ENCODE peak calls at places on chromosomes 2 and 18, in nine cellular contexts. J is ovary; T is left ventricle myocardium inferior; A is GM06990; V is small intestine; G is dorsolateral prefrontal cortex; R is naive thymus-derived CD4-positive, alpha-beta T cell; O is tibial nerve; I is adrenal gland. W is an unnamed sample.
A peak's percentile ranks its signal among the peaks of the same experiment; 100 is the strongest.

GRCh38 chr2:176291768-176292393 is 22.6 kb downstream of the MTX2 start:
- DNase-seq in G (no peak), J (no peak), R (peak; percentile 17), O (no peak), V (no peak), A (peak; percentile 35), I (peak; percentile 51), T (no peak), W (no peak)

GRCh38 chr2:150689600-150689999 is 202.1 kb upstream of the RND3 start:
- DNase-seq in V (no peak), G (no peak), O (no peak), R (no peak), J (no peak), I (no peak), A (no peak), T (no peak), W (no peak)

GRCh38 chr2:76391663-76392062 is 680.9 kb upstream of the GCFC2 start:
- DNase-seq in A (no peak), I (no peak), R (no peak), J (no peak), V (peak; percentile 72), T (no peak), G (no peak), O (no peak), W (no peak)

GRCh38 chr2:54945401-54946219 is 104.6 kb downstream of the RTN4 start:
- DNase-seq in A (peak; percentile 32), V (no peak), T (peak; percentile 41), J (peak; percentile 48), R (no peak), I (peak; percentile 64), O (peak; percentile 47), G (peak; percentile 63), W (no peak)

GRCh38 chr2:214412679-214413078 is 1.8 kb downstream of the VWC2L start:
- DNase-seq in J (no peak), R (no peak), V (no peak), I (no peak), A (no peak), T (no peak), G (no peak), O (no peak), W (no peak)

GRCh38 chr2:213991454-213992108 is 419.3 kb upstream of the VWC2L start:
- DNase-seq in R (no peak), G (no peak), T (no peak), J (no peak), A (no peak), V (no peak), O (no peak), I (no peak), W (no peak)

GRCh38 chr2:107777962-107778361 is 48.7 kb upstream of the RGPD4 start:
- DNase-seq in T (no peak), I (no peak), J (no peak), V (no peak), G (no peak), O (no peak), A (no peak), R (no peak), W (no peak)

GRCh38 chr2:160407393-160408204 is 86.0 kb downstream of the RBMS1 start:
- DNase-seq in R (peak; percentile 67), V (peak; percentile 43), I (peak; percentile 50), G (no peak), J (peak; percentile 76), O (no peak), T (peak; percentile 66), A (peak; percentile 42), W (no peak)

GRCh38 chr2:105369777-105370690 is 28.8 kb downstream of the FHL2 start:
- DNase-seq in I (peak; percentile 83), O (peak; percentile 82), J (peak; percentile 84), G (peak; percentile 91), R (peak; percentile 85), T (peak; percentile 81), V (peak; percentile 91), A (peak; percentile 56), W (peak; percentile 63)

DNA sequence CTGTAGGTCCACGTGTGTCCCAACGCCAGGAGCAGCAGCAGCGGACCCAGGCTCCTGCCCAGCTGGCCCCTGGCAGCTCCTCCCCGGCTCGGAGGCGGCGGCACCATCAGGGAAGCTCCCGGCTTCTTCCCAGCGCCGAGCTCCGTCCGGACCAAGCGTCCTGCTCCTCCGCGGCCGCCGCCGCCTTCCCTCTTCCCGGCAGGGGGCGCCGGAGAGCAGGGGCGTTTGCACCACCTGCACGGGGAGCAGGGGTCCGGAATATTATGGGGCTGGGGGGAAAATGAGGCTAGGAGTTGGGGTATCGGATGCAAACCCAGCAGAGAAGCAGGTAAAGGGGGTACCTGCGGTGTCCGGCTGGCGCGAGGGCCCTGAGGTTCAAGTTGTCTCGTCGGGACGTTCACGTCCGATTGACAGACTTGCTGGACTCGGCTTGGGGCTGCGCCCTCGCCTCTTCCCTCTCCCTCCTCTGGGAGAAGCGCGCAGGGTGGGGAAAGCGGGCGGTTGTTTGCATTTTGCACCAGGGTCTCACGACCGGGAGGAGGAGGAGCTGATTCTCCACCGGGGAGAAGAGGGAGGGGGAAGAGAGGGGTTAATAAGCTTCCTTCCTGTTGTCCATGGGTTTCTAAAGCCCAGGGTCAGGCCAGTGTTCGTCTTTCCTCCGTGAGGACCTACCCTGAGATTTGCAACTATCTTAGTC is at the start of gene CCBE1:
- DNase-seq in T (peak; percentile 60), V (peak; percentile 60), I (peak; percentile 69), O (peak; percentile 28), G (no peak), A (peak; percentile 53), J (peak; percentile 89), R (no peak), W (no peak)
- H3K4me3 ChIP-seq in T (peak within 1 kb of the TSS; percentile 73), V (no peak within 1 kb of the TSS), I (peak within 1 kb of the TSS; percentile 13), O (peak within 1 kb of the TSS; percentile 46), G (peak within 1 kb of the TSS; percentile 42), A (peak within 1 kb of the TSS; percentile 39), J (peak within 1 kb of the TSS; percentile 51), R (no peak within 1 kb of the TSS), W (peak within 1 kb of the TSS; percentile 95)

GRCh38 chr18:3216987-3217386 is 2.8 kb downstream of the MYOM1 start:
- DNase-seq in A (no peak), O (no peak), T (no peak), J (no peak), G (no peak), I (no peak), V (peak; percentile 47), R (no peak), W (no peak)

GRCh38 chr18:3218817-3219216 is 951 bp downstream of the MYOM1 start:
- DNase-seq in V (no peak), G (no peak), T (no peak), I (no peak), J (no peak), A (no peak), R (no peak), O (no peak), W (no peak)

GRCh38 chr18:3221496-3221895 is 1.7 kb upstream of the MYOM1 start:
- DNase-seq in I (no peak), T (no peak), A (no peak), O (no peak), R (no peak), G (no peak), J (no peak), V (no peak), W (no peak)

GRCh38 chr18:3217930-3218647 is 1.7 kb downstream of the MYOM1 start:
- DNase-seq in A (no peak), V (peak; percentile 97), J (no peak), O (no peak), R (no peak), G (no peak), T (no peak), I (no peak), W (no peak)

DNA sequence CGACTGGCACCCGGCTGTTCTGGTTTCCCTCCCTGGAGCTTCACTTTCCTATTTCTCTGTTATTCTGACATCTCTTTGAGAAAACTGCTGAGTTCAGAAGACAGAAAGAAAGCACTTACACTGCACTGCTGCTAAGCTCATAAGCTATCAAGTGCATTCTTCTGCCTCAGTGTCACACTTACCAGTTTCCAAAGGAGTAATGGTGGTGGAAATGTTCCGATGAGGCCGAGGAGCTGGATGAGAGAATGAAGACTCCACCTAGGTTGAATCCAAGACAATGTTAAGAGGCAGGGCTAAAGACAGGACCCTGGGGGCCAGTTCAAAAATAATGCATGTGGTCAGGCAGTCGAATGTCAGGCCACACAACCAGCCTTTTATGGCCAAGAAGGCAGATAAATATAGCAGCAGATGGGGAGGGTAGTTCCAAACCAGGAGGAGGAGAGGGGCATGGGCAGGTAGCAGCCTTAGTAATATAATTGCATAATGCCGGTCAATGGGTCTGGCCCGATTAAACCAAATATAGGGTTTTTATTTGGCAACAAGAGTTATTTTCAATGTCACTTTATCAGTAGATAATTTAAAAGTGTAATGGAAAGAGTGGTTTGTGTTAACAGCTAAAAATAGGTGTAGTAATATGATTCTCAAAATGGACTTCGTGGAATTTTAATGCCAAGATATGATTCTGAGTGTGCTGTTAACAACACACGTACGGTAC is at the start of gene MYOM1:
- DNase-seq in A (no peak), I (no peak), G (no peak), R (no peak), J (no peak), T (no peak), V (no peak), O (no peak), W (no peak)
- H3K4me3 ChIP-seq in A (no peak within 1 kb of the TSS), I (no peak within 1 kb of the TSS), G (peak within 1 kb of the TSS; percentile 35), R (no peak within 1 kb of the TSS), J (peak within 1 kb of the TSS; percentile 12), T (peak within 1 kb of the TSS; percentile 71), V (no peak within 1 kb of the TSS), O (peak within 1 kb of the TSS; percentile 4), W (no peak within 1 kb of the TSS)

DNA sequence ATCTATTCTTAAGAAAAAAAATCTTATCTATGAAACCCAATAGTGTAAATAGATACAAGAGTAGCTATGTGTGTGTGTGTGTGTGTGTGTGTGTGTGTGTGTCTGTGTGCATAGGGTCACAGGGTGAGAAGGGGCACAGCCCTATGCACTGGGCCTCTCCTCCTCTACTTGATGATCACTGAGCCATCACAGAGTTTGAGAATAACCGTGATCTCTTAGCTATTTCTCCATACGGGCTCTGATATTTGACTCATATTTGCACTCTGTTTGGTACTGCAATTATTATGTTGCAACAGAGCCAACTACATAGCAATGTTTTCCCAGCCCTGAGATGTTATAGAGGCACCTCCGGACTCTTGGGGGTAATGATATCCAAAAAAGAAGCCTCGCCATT is 28.8 kb upstream of the SLC40A1 start:
- DNase-seq in O (no peak), R (no peak), V (no peak), A (no peak), J (no peak), T (no peak), I (no peak), G (no peak), W (no peak)
- H3K4me3 ChIP-seq in O (no peak overlapping the region), R (no peak overlapping the region), V (no peak overlapping the region), A (no peak overlapping the region), J (no peak overlapping the region), T (no peak overlapping the region), I (no peak overlapping the region), G (no peak overlapping the region), W (no peak overlapping the region)

DNA sequence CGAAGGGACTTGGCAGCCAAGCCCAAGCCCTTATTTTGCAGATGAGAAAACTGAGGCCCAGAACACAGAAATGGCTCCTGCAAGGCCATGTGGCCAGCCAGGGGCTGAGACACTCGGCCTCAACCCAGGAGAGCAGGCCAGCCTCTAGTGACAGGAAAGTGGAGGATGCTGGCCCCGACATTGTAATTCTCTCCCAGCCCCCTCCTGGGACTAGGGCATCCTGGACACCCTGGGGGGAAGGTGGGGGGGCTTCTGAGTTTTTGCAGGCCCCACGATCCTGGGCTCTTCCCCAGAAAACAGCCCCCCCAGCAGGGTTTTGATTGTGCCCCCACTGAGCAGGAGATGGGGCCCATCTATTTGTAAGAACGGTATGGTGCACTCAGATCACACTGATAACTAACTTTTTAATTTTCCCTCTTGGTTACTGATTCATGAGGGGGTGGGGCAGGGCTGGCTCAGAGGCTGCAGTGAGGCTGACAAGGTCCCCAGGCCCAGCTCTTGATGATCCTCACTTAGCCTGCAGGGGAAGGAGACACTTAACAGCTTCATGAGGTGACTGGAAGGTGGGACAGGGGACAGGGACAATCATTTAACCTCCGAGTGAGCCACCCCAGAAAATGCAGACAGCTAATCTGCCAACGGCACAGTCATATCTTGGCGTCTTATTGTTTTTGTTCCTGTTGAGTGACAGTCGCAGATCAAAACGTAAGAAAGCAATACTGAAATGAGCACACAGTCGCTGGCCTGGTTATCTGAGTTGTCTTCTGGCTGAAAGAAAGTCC is 18.9 kb downstream of the SMAD7 start:
- DNase-seq in V (no peak), A (peak; percentile 62), R (no peak), G (no peak), O (no peak), T (no peak), J (peak; percentile 25), I (no peak), W (no peak)
- H3K4me3 ChIP-seq in V (no peak overlapping the region), A (peak overlapping the region; percentile 44), R (peak overlapping the region; percentile 30), G (no peak overlapping the region), O (no peak overlapping the region), T (peak overlapping the region; percentile 52), J (no peak overlapping the region), I (no peak overlapping the region), W (no peak overlapping the region)